ENCODE peak calls at places on chromosomes 4 and X, in eight cellular contexts. D is NAMALWA, V is NCI-H1105, Q is T-helper 1 cell, S is AG09309, C is uterus, Y is upper lobe of right lung, B is NCI-H2029 treated with DMSO at 0.1 percent for 48 hours. H is an unnamed sample.

GRCh38 chr4:82484987-82485783 is 54.8 kb downstream of the ENOPH1 start:
- DNase-seq in D (no peak), V (no peak), Q (no peak), S (no peak), C (no peak), Y (no peak), B (no peak), H (no peak)

GRCh38 chrX:100874240-100874798 is at the start of gene NOX1:
- DNase-seq in D (no peak), V (no peak), Q (no peak), S (no peak), C (no peak), Y (no peak), B (no peak), H (no peak)

GRCh38 chr4:15436515-15436914 is 8.7 kb downstream of the C1QTNF7 start:
- DNase-seq in D (no peak), V (peak; percentile 29), Q (no peak), S (no peak), C (no peak), Y (no peak), B (no peak), H (peak; percentile 37)

GRCh38 chr4:39631700-39632079 is 7.0 kb downstream of the SMIM14 start:
- DNase-seq in D (peak; percentile 89), V (no peak), Q (no peak), S (no peak), C (no peak), Y (no peak), B (no peak), H (no peak)

GRCh38 chrX:39809326-39809725 is 288.4 kb downstream of the BCOR start:
- DNase-seq in D (no peak), V (no peak), Q (no peak), S (no peak), C (no peak), Y (no peak), B (no peak), H (no peak)

GRCh38 chr4:116073051-116073450 is 959.6 kb upstream of the NDST4 start:
- DNase-seq in D (no peak), V (no peak), Q (no peak), S (no peak), C (no peak), Y (no peak), B (no peak), H (no peak)

GRCh38 chr4:39855909-39856512 is 121.7 kb downstream of the PDS5A start:
- DNase-seq in D (no peak), V (no peak), Q (no peak), S (no peak), C (no peak), Y (no peak), B (no peak), H (no peak)

GRCh38 chrX:21047034-21047455 is 327.2 kb upstream of the CNKSR2 start:
- DNase-seq in D (no peak), V (no peak), Q (no peak), S (no peak), C (no peak), Y (no peak), B (no peak), H (no peak)